ENCODE peak calls at places on chromosomes 12 and 14, in six cellular contexts. N is IMR-90, D is neuronal stem cell, L is mesendoderm, V is H9, M is trophoblast cell. Y is an unnamed sample.

GRCh38 chr12:60223242-60223641 is 627.4 kb downstream of the SLC16A7 start:
- DNase-seq in N (no peak), D (no peak), L (no peak), V (no peak), M (no peak), Y (no peak)

GRCh38 chr14:81400202-81400678 is at the start of gene STON2:
- DNase-seq in N (no peak), D (no peak), L (no peak), V (no peak), M (peak), Y (no peak)

GRCh38 chr12:119208626-119209061 is 29.9 kb downstream of the HSPB8 start:
- DNase-seq in N (peak), D (peak), L (peak), V (peak), M (peak), Y (peak)

GRCh38 chr12:113853491-113853890 is 112.6 kb downstream of the RBM19 start:
- DNase-seq in N (no peak), D (no peak), L (no peak), V (no peak), M (no peak), Y (no peak)

GRCh38 chr14:34324363-34324795 is 137.7 kb downstream of the SPTSSA start:
- DNase-seq in N (peak), D (peak), L (peak), V (no peak), M (peak), Y (peak)

GRCh38 chr12:53601296-53601847 is 24.8 kb downstream of the ATF7 start:
- DNase-seq in N (no peak), D (no peak), L (no peak), V (no peak), M (no peak), Y (no peak)

GRCh38 chr12:52573306-52573705 is 337 bp downstream of the KRT74 start:
- DNase-seq in N (no peak), D (no peak), L (no peak), V (no peak), M (no peak), Y (no peak)

GRCh38 chr12:46439793-46440511 is 67.4 kb upstream of the SLC38A2 start:
- DNase-seq in N (peak), D (no peak), L (no peak), V (no peak), M (no peak), Y (peak)

GRCh38 chr14:99748529-99748928 is 44.7 kb upstream of the EML1 start:
- DNase-seq in N (no peak), D (no peak), L (no peak), V (no peak), M (no peak), Y (no peak)

GRCh38 chr12:44031472-44032185 is 195.7 kb downstream of the TMEM117 start:
- DNase-seq in N (peak), D (no peak), L (peak), V (no peak), M (no peak), Y (no peak)

GRCh38 chr14:96502621-96503251 is 554 bp downstream of the PAPOLA start:
- DNase-seq in N (peak), D (peak), L (peak), V (peak), M (peak), Y (peak)

GRCh38 chr12:97877404-97877803 is 414.8 kb downstream of the RMST start:
- DNase-seq in N (no peak), D (no peak), L (no peak), V (no peak), M (no peak), Y (no peak)

GRCh38 chr12:50986961-50987737 is 34.8 kb downstream of the HIGD1C start:
- DNase-seq in N (peak), D (peak), L (peak), V (peak), M (peak), Y (peak)

GRCh38 chr14:67428501-67429031 is 16.6 kb upstream of the PLEK2 start:
- DNase-seq in N (peak), D (no peak), L (peak), V (peak), M (peak), Y (peak)

GRCh38 chr14:24965934-24966593 is 83.9 kb downstream of the STXBP6 start:
- DNase-seq in N (peak), D (peak), L (peak), V (no peak), M (peak), Y (peak)

GRCh38 chr14:26872930-26873470 is 275.2 kb upstream of the NOVA1 start:
- DNase-seq in N (no peak), D (no peak), L (peak), V (no peak), M (no peak), Y (no peak)

GRCh38 chr12:79058342-79058741 is 193.8 kb downstream of the SYT1 start:
- DNase-seq in N (peak), D (no peak), L (peak), V (no peak), M (peak), Y (peak)

GRCh38 chr14:74412753-74413152 is 13.3 kb downstream of the SYNDIG1L start:
- DNase-seq in N (no peak), D (no peak), L (no peak), V (no peak), M (no peak), Y (no peak)

GRCh38 chr14:66272221-66272620 is 213.9 kb upstream of the CCDC196 start:
- DNase-seq in N (no peak), D (no peak), L (no peak), V (no peak), M (no peak), Y (no peak)

GRCh38 chr14:77311217-77311616 is 9.5 kb downstream of the POMT2 start:
- DNase-seq in N (no peak), D (no peak), L (no peak), V (no peak), M (no peak), Y (no peak)

GRCh38 chr14:87805315-87805723 is 187.7 kb downstream of the GALC start:
- DNase-seq in N (no peak), D (no peak), L (peak), V (peak), M (peak), Y (peak)

GRCh38 chr12:93959657-93960056 is 188.7 kb upstream of the PLXNC1 start:
- DNase-seq in N (peak), D (no peak), L (no peak), V (no peak), M (no peak), Y (no peak)

GRCh38 chr14:24185741-24186140 is 2.9 kb downstream of the IPO4 start:
- DNase-seq in N (no peak), D (no peak), L (no peak), V (no peak), M (no peak), Y (no peak)

GRCh38 chr12:53751336-53752191 is at the start of gene CISTR:
- DNase-seq in N (no peak), D (peak), L (peak), V (peak), M (peak), Y (peak)

GRCh38 chr12:3452348-3452747 is 38.7 kb upstream of the PRMT8 start:
- DNase-seq in N (no peak), D (no peak), L (no peak), V (peak), M (no peak), Y (no peak)

DNA sequence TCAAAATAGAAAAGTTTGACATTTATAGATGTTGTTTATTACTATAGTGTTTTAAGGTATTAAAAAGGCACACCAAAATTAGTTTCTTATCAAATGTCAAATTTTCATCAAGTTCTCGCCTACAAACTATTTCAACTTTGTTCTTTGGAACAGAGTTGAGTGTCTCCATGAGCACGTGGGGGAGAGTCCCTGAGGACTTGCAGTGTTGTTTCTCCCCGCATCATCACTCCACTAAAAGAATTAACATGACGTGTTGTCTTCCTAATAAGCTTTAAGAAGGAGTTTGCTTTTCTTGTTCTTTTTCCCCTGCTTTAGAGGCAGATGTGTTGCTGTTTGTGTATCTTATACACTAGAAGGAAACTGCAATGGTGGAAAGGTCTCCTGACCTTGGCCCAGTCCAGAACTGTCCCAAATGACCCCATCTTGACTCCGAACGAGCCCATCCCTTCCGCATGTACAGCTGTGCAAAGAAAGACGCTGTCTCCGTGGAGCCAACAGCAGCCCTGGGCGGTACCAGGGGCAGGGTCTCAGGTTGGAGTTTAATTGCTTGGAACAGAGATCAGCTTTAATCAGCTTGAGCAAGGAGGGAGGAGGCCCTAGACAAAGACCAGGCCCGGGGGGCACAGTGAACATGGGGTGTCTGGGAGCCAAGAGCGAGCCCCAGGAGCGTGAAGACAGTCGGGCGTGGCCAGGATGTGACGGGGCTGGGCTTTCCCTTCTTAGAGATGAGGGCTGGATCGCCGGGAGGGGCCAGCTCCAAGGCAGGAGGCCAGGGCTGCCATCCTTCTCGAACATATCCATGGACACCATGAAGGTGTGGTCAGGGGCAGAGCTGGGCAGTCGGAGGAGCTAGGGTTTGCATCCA is 215.5 kb upstream of the RTL1 start:
- DNase-seq in N (no peak), D (no peak), L (no peak), V (no peak), M (no peak), Y (no peak)
- H3K4me2 ChIP-seq in N (no peak), D (no peak), L (no peak), V (no peak), M (no peak), Y (no peak)

GRCh38 chr12:124231980-124232653 is 62.8 kb upstream of the RFLNA start:
- DNase-seq in N (no peak), D (no peak), L (no peak), V (no peak), M (no peak), Y (no peak)
- H3K23ac ChIP-seq in N (no peak), D (no peak), L (no peak), V (no peak), M (no peak), Y (no peak)

DNA sequence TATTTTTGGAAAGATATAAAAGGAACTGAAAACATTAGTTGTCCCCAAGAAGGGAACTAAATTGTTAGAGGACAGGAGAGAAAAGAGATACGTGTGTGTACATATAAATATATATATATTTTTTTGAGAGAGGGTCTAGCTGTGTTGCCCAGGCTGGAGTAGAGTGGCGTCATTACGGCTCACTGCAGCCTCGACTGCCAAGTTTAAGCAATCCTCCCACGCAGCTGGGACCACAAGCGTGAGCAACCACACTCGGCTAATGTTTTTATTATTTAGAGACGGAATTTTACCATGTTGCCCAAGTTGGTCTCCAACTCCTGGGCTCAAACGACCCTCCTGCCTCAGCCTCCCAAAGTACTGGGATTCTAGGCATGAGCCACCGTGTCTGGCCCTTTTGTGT is 16.2 kb upstream of the NOP2 start:
- DNase-seq in N (no peak), D (no peak), L (no peak), V (no peak), M (no peak), Y (no peak)
- H2BK5ac ChIP-seq in N (no peak), D (no peak), L (no peak), V (no peak), M (no peak), Y (no peak)

DNA sequence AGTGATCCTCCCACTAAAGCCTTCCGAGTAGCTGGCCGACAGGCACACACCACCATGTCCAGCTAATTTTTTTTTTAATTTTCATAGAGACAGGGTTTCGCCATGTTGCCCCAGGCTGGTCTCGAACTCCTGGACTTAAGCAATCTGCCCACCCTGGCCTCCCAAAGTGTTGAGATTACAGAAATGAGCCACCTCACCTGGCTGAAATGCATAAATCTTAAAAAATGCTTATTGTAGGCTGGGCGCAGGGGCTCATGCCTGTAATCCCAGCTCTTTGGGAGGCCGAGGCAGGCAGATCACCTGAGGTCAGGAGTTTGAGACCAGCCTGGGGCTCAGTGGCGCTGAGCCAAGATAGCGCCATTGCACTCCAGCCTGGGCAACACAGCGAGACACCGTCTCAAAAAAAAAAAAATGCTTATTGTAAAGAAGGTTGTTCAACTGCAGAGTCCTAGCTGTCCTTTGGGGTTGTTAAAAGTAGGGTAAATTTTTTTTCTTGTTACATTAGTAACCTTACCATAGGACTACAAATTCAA is 4.0 kb upstream of the TUBA1C start:
- DNase-seq in N (no peak), D (no peak), L (no peak), V (no peak), M (peak), Y (no peak)
- H3K4me2 ChIP-seq in N (peak), D (no peak), L (no peak), V (no peak), M (no peak), Y (no peak)

GRCh38 chr12:130565189-130565588 is 150.9 kb downstream of the RIMBP2 start:
- DNase-seq in N (no peak), D (no peak), L (no peak), V (no peak), M (no peak), Y (no peak)

GRCh38 chr12:130563322-130563721 is 152.8 kb downstream of the RIMBP2 start:
- DNase-seq in N (no peak), D (no peak), L (no peak), V (no peak), M (no peak), Y (no peak)

GRCh38 chr12:130559806-130560205 is 156.3 kb downstream of the RIMBP2 start:
- DNase-seq in N (no peak), D (no peak), L (no peak), V (no peak), M (no peak), Y (no peak)

GRCh38 chr12:130560321-130560720 is 155.8 kb downstream of the RIMBP2 start:
- DNase-seq in N (no peak), D (no peak), L (no peak), V (no peak), M (no peak), Y (no peak)

DNA sequence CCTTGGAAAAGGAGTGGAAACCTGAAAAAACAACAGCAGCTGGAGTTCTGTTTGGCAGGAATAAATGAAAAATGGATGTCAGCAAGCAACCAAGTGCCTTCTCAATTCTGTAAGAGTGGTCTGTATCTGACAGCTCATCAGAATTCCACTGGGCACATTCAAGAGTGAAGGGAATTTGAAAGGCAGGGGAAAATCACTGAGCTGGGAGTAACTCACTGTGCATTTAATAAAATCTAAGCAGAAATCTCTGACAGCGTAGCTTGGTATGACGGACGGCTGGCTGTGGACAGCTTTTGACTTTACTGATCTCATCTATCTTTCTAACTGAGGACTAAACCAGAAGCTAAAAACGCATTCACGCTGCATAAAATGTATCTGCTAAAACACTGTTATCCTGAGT is 153.4 kb downstream of the RIMBP2 start:
- DNase-seq in N (no peak), D (no peak), L (no peak), V (no peak), M (no peak), Y (no peak)
- H3K23ac ChIP-seq in N (no peak), D (no peak), L (no peak), V (no peak), M (no peak), Y (no peak)

GRCh38 chr12:56628671-56629458 is 1.3 kb downstream of the BAZ2A start:
- DNase-seq in N (peak), D (no peak), L (peak), V (no peak), M (peak), Y (peak)
- H2BK5ac ChIP-seq in N (peak), D (peak), L (peak), V (no peak), M (peak), Y (peak)

GRCh38 chr12:66589095-66589494 is 89.8 kb downstream of the GRIP1 start:
- DNase-seq in N (no peak), D (no peak), L (no peak), V (no peak), M (no peak), Y (no peak)
- H3K4me2 ChIP-seq in N (no peak), D (no peak), L (no peak), V (peak), M (no peak), Y (no peak)

GRCh38 chr12:132116709-132117557 is 27.2 kb downstream of the DDX51 start:
- DNase-seq in N (no peak), D (no peak), L (no peak), V (peak), M (no peak), Y (no peak)
- H3K23ac ChIP-seq in N (no peak), D (no peak), L (no peak), V (no peak), M (no peak), Y (no peak)

DNA sequence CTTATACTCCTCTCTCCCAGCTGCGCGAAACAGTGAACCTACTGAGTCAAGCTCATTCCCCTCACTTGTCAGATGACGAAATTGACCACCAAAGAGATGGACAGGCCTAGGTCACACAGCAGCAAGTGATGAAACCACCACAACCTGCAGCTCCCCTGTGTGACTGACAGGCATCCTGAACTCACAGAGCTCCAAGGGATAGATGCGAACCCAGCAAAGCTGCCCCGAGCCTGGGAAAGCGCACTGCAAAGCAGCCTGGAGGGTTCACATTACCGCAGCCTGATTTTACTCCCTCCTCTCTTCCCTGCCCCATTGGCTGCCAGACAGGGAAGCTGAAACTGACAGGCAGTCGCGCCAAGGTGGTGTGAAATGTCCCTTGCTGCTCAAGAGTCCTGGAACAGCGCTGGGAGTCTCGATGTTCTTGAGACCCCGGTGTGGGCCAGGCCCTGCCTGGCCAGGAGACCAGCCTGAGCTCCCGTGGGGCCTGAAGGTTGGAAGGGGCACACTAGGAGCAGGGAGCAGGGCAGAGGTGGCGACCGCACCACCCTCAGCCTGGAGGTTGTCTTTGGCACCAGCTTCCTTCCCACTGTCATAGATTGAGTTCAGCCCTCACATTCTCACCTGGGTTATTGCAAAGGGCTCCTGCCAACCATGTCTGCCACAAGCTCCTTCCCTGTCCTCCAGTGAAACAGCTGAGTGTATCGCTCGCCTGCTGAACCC is 36.3 kb downstream of the SNRNP35 start:
- DNase-seq in N (no peak), D (no peak), L (no peak), V (no peak), M (peak), Y (no peak)
- H2BK5ac ChIP-seq in N (no peak), D (no peak), L (no peak), V (no peak), M (peak), Y (no peak)

GRCh38 chr14:32192712-32193373 is 9.0 kb upstream of the RNU6-7 start:
- DNase-seq in N (no peak), D (no peak), L (peak), V (no peak), M (peak), Y (no peak)

GRCh38 chr14:32193532-32193931 is 8.3 kb upstream of the RNU6-7 start:
- DNase-seq in N (no peak), D (no peak), L (no peak), V (no peak), M (no peak), Y (no peak)

GRCh38 chr14:32186248-32186647 is 15.6 kb upstream of the RNU6-7 start:
- DNase-seq in N (no peak), D (no peak), L (no peak), V (no peak), M (no peak), Y (no peak)

GRCh38 chr14:32190713-32191112 is 11.1 kb upstream of the RNU6-7 start:
- DNase-seq in N (no peak), D (no peak), L (no peak), V (no peak), M (peak), Y (peak)

GRCh38 chr14:32189806-32190205 is 12.0 kb upstream of the RNU6-7 start:
- DNase-seq in N (no peak), D (no peak), L (no peak), V (no peak), M (no peak), Y (no peak)
- H3K4me2 ChIP-seq in N (no peak), D (no peak), L (no peak), V (no peak), M (no peak), Y (no peak)